ENCODE peak calls at places on chromosomes 2 and 18, in ten cellular contexts. H, Y, J, Z, G, S, B, N, E and M are unnamed samples.

GRCh38 chr18:49024808-49025361 is 74.1 kb upstream of the SMAD7 start:
- DNase-seq in N (peak), H (no peak), J (no peak), Z (no peak), S (peak), G (no peak), Y (no peak), B (no peak), E (no peak), M (no peak)

GRCh38 chr18:48475635-48476549 is 62.9 kb upstream of the CTIF start:
- DNase-seq in S (no peak), B (peak), N (no peak), G (peak), Z (peak), J (peak), Y (peak), H (peak), E (peak), M (peak)

GRCh38 chr18:56789004-56789888 is 138.1 kb downstream of the WDR7 start:
- DNase-seq in N (no peak), J (peak), S (peak), G (no peak), Y (no peak), E (peak), H (peak), Z (peak), B (peak), M (no peak)

GRCh38 chr2:201261471-201261870 is 1.1 kb downstream of the CASP8 start:
- DNase-seq in Y (no peak), S (peak), Z (no peak), H (no peak), E (no peak), N (no peak), B (no peak), J (no peak), G (no peak), M (no peak)

GRCh38 chr2:44686561-44686960 is 254.9 kb upstream of the SIX3 start:
- DNase-seq in B (no peak), Y (no peak), E (no peak), H (no peak), N (no peak), J (peak), S (no peak), G (peak), Z (peak), M (no peak)

GRCh38 chr2:135130751-135131150 is 78.7 kb downstream of the RAB3GAP1 start:
- DNase-seq in N (no peak), B (no peak), E (no peak), Y (no peak), G (no peak), J (no peak), S (no peak), Z (no peak), H (no peak), M (no peak)

GRCh38 chr2:3633089-3633981 is 24.7 kb upstream of the ALLC start:
- DNase-seq in B (no peak), S (no peak), E (peak), N (no peak), J (no peak), Z (no peak), Y (no peak), G (peak), H (no peak), M (no peak)

GRCh38 chr2:26670171-26670570 is 22.4 kb upstream of the KCNK3 start:
- DNase-seq in S (no peak), Y (no peak), G (peak), E (peak), Z (no peak), H (no peak), B (no peak), N (no peak), J (peak), M (no peak)

GRCh38 chr2:97714084-97714949 is 941 bp downstream of the ZAP70 start:
- DNase-seq in J (no peak), H (no peak), S (no peak), Y (no peak), N (no peak), E (no peak), G (no peak), Z (no peak), B (no peak), M (no peak)

GRCh38 chr2:48346124-48346536 is 183.8 kb upstream of the STON1 start:
- DNase-seq in H (no peak), B (no peak), E (peak), G (peak), Y (peak), S (peak), J (peak), Z (no peak), N (no peak), M (no peak)

GRCh38 chr18:12803069-12803936 is 80.7 kb downstream of the PTPN2 start:
- DNase-seq in J (no peak), S (no peak), E (no peak), Z (no peak), H (no peak), Y (no peak), G (no peak), N (no peak), B (no peak), M (no peak)

DNA sequence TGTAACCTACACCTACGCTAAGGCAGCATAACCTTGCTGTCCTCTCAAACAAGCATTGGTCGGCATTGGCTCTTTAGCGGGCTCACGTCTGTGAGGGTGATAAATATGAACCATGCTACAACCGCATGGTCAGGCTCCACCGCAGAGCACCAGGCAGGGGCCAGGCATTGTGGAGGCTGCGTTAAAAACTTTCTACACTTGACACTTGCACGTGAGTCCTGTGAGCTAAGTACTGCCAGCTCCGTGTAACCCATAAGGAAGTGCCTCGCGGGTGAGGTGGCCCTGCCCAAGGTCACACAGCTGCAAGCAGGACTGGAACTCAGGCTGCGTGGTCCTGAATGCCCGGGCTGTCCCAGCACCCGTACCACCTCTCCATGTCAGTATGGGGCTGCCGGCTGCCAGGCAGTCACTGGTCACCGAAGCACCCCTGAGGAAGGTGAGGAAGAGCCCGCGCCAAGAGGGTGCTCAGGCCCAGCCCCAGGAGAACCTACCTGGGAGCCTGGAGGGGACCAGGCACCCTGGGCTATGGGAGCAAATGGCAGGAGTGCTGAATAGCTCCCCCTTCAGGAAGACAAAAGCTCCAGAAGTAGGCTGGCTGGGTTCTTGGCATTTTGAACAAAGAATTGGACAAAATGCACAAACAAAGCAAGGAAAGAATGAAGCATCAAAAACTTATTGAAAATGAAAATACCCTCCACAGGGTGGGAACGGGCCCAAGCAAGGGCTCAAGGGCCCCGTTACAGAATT is 271.1 kb upstream of the RAB6C start:
- DNase-seq in N (no peak), E (no peak), Z (no peak), J (no peak), H (no peak), Y (no peak), S (no peak), B (no peak), G (no peak), M (no peak)
- TF ChIP-seq CTCF in N (no peak), E (no peak), Z (no peak), J (no peak), H (no peak), Y (no peak), S (no peak), B (no peak), G (no peak), M (no peak)

GRCh38 chr2:238207006-238207405 is 3.5 kb upstream of the ILKAP start:
- DNase-seq in H (no peak), G (no peak), N (no peak), B (no peak), Y (no peak), E (no peak), J (no peak), Z (no peak), S (no peak), M (no peak)
- TF ChIP-seq CTCF in H (no peak), G (no peak), N (no peak), B (no peak), Y (no peak), E (no peak), J (no peak), Z (no peak), S (no peak), M (no peak)

GRCh38 chr2:39379643-39380524 is 57.2 kb downstream of the MAP4K3 start:
- DNase-seq in B (peak), N (no peak), G (peak), Z (peak), H (peak), E (peak), S (no peak), Y (peak), J (peak), M (no peak)
- TF ChIP-seq CTCF in B (no peak), N (peak), G (peak), Z (peak), H (peak), E (peak), S (peak), Y (no peak), J (peak), M (peak)

DNA sequence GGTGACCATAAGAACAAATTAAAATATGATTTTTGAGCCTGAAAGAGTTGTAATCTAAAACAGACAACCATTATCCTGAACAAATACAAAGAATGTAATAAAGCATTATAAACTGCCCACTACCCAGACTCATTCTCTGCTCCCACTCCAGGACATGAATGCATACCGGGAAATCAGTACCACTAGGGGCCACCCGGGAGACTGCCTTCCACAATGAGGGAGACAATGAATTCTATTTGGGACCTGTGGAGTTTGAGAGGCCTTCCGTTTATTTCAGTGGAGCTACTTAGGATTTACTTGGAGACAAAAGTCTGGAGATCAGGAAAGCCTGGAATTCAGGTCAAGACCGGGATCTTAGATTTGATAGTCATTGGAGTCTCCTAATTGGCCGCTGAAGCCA is 50.0 kb downstream of the NAB1 start:
- DNase-seq in J (no peak), S (no peak), H (no peak), B (peak), E (peak), N (no peak), Y (no peak), Z (no peak), G (no peak), M (peak)
- TF ChIP-seq CTCF in J (peak), S (no peak), H (no peak), B (peak), E (peak), N (no peak), Y (peak), Z (no peak), G (peak), M (peak)

GRCh38 chr2:112254466-112255240 is at the start of gene ZC3H8:
- DNase-seq in E (peak), J (peak), H (peak), S (peak), N (peak), G (peak), Z (peak), Y (peak), B (peak), M (peak)
- TF ChIP-seq CTCF in E (no peak), J (peak), H (no peak), S (no peak), N (no peak), G (no peak), Z (no peak), Y (no peak), B (peak), M (no peak)

DNA sequence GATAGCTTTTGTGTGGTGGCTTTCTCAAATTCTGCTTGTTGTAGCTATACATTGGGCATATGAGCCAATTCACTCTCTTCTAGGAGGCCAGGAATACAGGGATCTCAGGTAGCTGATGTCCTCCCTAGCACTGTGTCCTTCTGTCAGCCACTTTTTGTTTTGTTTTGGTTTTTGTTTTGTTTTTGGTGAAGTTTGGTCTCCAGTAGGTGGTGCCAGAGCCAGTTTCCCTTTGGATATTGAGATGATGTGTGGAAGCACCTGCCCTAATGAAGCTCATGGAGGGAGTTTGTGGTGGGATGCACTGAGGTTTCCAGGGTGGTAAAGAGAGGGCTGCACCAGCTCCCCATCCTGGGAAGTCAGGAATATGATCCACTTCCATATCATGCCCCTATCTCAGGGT is 100.5 kb upstream of the VWC2L start:
- DNase-seq in E (no peak), S (no peak), N (no peak), B (no peak), G (no peak), J (no peak), Y (no peak), Z (no peak), H (no peak), M (no peak)
- TF ChIP-seq CTCF in E (peak), S (no peak), N (no peak), B (peak), G (peak), J (peak), Y (no peak), Z (no peak), H (peak), M (no peak)

GRCh38 chr2:28606986-28607441 is 111.2 kb downstream of the PLB1 start:
- DNase-seq in S (no peak), J (no peak), B (peak), E (no peak), G (no peak), N (no peak), H (no peak), Z (peak), Y (no peak), M (no peak)
- TF ChIP-seq CTCF in S (no peak), J (peak), B (no peak), E (no peak), G (no peak), N (no peak), H (no peak), Z (peak), Y (peak), M (no peak)

GRCh38 chr2:168705534-168706470 is 96.6 kb upstream of the NOSTRIN start:
- DNase-seq in S (peak), G (peak), H (no peak), Z (peak), J (peak), N (no peak), B (no peak), Y (no peak), E (peak), M (no peak)
- TF ChIP-seq CTCF in S (peak), G (peak), H (peak), Z (peak), J (peak), N (no peak), B (no peak), Y (peak), E (peak), M (peak)